ENCODE peak calls at places on chromosome 5, in five cellular contexts. W is RWPE2, O is activated B cell treated with CpG ODN at 0.5 μM for 24 hours, R is cardiac fibroblast, U is nephron progenitor cell. M is an unnamed sample.

GRCh38 chr5:102809033-102809432 is 53.9 kb downstream of the PAM start:
- DNase-seq in W (no peak), O (no peak), R (peak), U (no peak), M (no peak)

GRCh38 chr5:136457390-136458094 is 92.2 kb upstream of the TRPC7 start:
- DNase-seq in W (no peak), O (no peak), R (no peak), U (no peak), M (no peak)

GRCh38 chr5:150063638-150064037 is 22.7 kb downstream of the CSF1R start:
- DNase-seq in W (peak), O (no peak), R (no peak), U (no peak), M (no peak)

GRCh38 chr5:144336191-144336590 is 165.5 kb downstream of the KCTD16 start:
- DNase-seq in W (no peak), O (no peak), R (no peak), U (no peak), M (no peak)

GRCh38 chr5:119339965-119340364 is 15.9 kb upstream of the TNFAIP8 start:
- DNase-seq in W (no peak), O (no peak), R (no peak), U (no peak), M (no peak)

GRCh38 chr5:43315697-43316096 is 2.5 kb upstream of the HMGCS1 start:
- DNase-seq in W (no peak), O (no peak), R (no peak), U (no peak), M (no peak)

GRCh38 chr5:76958976-76959767 is 6.3 kb downstream of the CRHBP start:
- DNase-seq in W (no peak), O (no peak), R (peak), U (no peak), M (peak)

GRCh38 chr5:133233616-133234015 is 181.8 kb downstream of the HSPA4 start:
- DNase-seq in W (no peak), O (no peak), R (no peak), U (no peak), M (no peak)

GRCh38 chr5:53424691-53425597 is 55.5 kb upstream of the FST start:
- DNase-seq in W (no peak), O (no peak), R (peak), U (no peak), M (peak)

GRCh38 chr5:172736524-172737135 is 34.4 kb downstream of the DUSP1 start:
- DNase-seq in W (no peak), O (no peak), R (no peak), U (no peak), M (no peak)

GRCh38 chr5:176188085-176188484 is 50.1 kb upstream of the SIMC1 start:
- DNase-seq in W (no peak), O (no peak), R (no peak), U (no peak), M (no peak)

GRCh38 chr5:170469414-170469813 is 34.4 kb upstream of the KCNIP1 start:
- DNase-seq in W (no peak), O (no peak), R (no peak), U (no peak), M (no peak)

GRCh38 chr5:139481122-139481533 is 1.4 kb downstream of the STING1 start:
- DNase-seq in W (peak), O (no peak), R (peak), U (no peak), M (peak)

GRCh38 chr5:141950207-141951005 is 7.6 kb downstream of the PCDH12 start:
- DNase-seq in W (no peak), O (no peak), R (no peak), U (no peak), M (no peak)

GRCh38 chr5:162248107-162248713 is 180.6 kb downstream of the GABRG2 start:
- DNase-seq in W (no peak), O (no peak), R (no peak), U (peak), M (no peak)

GRCh38 chr5:146291421-146292074 is 47.1 kb upstream of the POU4F3 start:
- DNase-seq in W (no peak), O (no peak), R (peak), U (peak), M (peak)

GRCh38 chr5:150309101-150309897 is 6.6 kb upstream of the ARSI start:
- DNase-seq in W (peak), O (no peak), R (no peak), U (peak), M (no peak)

GRCh38 chr5:82601085-82601484 is 322.9 kb upstream of the RPS23 start:
- DNase-seq in W (no peak), O (no peak), R (no peak), U (no peak), M (no peak)

GRCh38 chr5:151454166-151454565 is 6.8 kb downstream of the SLC36A1 start:
- DNase-seq in W (no peak), O (no peak), R (no peak), U (no peak), M (no peak)

GRCh38 chr5:126477681-126478117 is 54.5 kb downstream of the GRAMD2B start:
- DNase-seq in W (no peak), O (no peak), R (no peak), U (no peak), M (no peak)

GRCh38 chr5:89729623-89730390 is 679.7 kb downstream of the CETN3 start:
- DNase-seq in W (no peak), O (no peak), R (peak), U (no peak), M (peak)

GRCh38 chr5:134135091-134135655 is 20.7 kb downstream of the TCF7 start:
- DNase-seq in W (no peak), O (peak), R (no peak), U (no peak), M (no peak)

GRCh38 chr5:5291357-5291756 is 131.1 kb upstream of the ICE1 start:
- DNase-seq in W (no peak), O (no peak), R (no peak), U (no peak), M (no peak)

GRCh38 chr5:57675236-57675635 is 192.6 kb upstream of the ACTBL2 start:
- DNase-seq in W (no peak), O (no peak), R (no peak), U (no peak), M (no peak)

GRCh38 chr5:40479939-40480338 is 199.8 kb upstream of the PTGER4 start:
- DNase-seq in W (no peak), O (no peak), R (no peak), U (no peak), M (no peak)

GRCh38 chr5:52840286-52841050 is 52.8 kb downstream of the ITGA1 start:
- DNase-seq in W (no peak), O (no peak), R (peak), U (peak), M (no peak)

GRCh38 chr5:129379406-129379805 is 80.7 kb upstream of the ADAMTS19 start:
- DNase-seq in W (no peak), O (no peak), R (peak), U (no peak), M (peak)

GRCh38 chr5:96973561-96974401 is 37.9 kb downstream of the LNPEP start:
- DNase-seq in W (no peak), O (no peak), R (no peak), U (no peak), M (no peak)

GRCh38 chr5:130237721-130238120 is 333.5 kb downstream of the CHSY3 start:
- DNase-seq in W (no peak), O (no peak), R (no peak), U (no peak), M (no peak)

GRCh38 chr5:96297867-96298266 is 135.2 kb downstream of the PCSK1 start:
- DNase-seq in W (no peak), O (no peak), R (peak), U (no peak), M (peak)

GRCh38 chr5:132098621-132099020 is 25.0 kb downstream of the CSF2 start:
- DNase-seq in W (no peak), O (no peak), R (peak), U (no peak), M (no peak)

GRCh38 chr5:64869419-64869818 is 100.7 kb downstream of the CWC27 start:
- DNase-seq in W (no peak), O (no peak), R (peak), U (no peak), M (peak)

GRCh38 chr5:170179626-170180025 is 53.2 kb upstream of the C5orf58 start:
- DNase-seq in W (no peak), O (no peak), R (no peak), U (no peak), M (no peak)

GRCh38 chr5:35862126-35862525 is 5.4 kb downstream of the IL7R start:
- DNase-seq in W (no peak), O (no peak), R (no peak), U (no peak), M (no peak)

GRCh38 chr5:177508837-177509236 is 789 bp downstream of the DOK3 start:
- DNase-seq in W (no peak), O (peak), R (no peak), U (no peak), M (no peak)

GRCh38 chr5:177508217-177508611 is 1.4 kb downstream of the DOK3 start:
- DNase-seq in W (no peak), O (peak), R (no peak), U (no peak), M (no peak)

GRCh38 chr5:177510567-177511053 is 984 bp upstream of the DOK3 start:
- DNase-seq in W (no peak), O (peak), R (no peak), U (no peak), M (no peak)

GRCh38 chr5:177509991-177510566 is 453 bp upstream of the DOK3 start:
- DNase-seq in W (no peak), O (peak), R (no peak), U (no peak), M (no peak)

GRCh38 chr5:177509361-177509951 is at the start of gene DOK3:
- DNase-seq in W (no peak), O (peak), R (no peak), U (peak), M (no peak)
- TF ChIP-seq CTCF in W (no peak), O (no peak), R (no peak), U (no peak), M (no peak)

DNA sequence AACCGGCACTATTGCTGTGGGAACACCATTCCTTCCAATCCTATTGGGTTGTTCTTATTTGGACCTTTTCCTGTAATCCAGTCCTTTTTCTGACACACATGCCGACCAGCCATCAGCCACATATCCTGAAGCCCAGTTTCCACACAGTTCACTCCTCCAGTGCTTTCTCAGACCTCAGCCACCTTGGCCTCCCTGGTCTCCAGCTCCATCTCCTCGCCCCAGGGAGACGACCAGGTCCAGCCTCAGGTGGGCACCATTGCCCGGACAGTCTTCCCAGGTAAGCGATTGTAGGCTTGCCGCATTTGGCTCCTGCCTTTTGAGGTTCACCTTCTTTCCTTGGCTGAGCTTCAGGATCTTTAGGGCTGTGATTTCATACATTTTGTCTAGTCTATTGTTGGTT is 15.2 kb upstream of the TERT start:
- DNase-seq in W (no peak), O (no peak), R (no peak), U (no peak), M (no peak)
- TF ChIP-seq CTCF in W (no peak), O (no peak), R (no peak), U (no peak), M (no peak)

GRCh38 chr5:55187370-55187769 is 14.4 kb upstream of the CDC20B start:
- DNase-seq in W (no peak), O (no peak), R (no peak), U (no peak), M (peak)
- TF ChIP-seq CTCF in W (peak), O (no peak), R (peak), U (no peak), M (peak)

DNA sequence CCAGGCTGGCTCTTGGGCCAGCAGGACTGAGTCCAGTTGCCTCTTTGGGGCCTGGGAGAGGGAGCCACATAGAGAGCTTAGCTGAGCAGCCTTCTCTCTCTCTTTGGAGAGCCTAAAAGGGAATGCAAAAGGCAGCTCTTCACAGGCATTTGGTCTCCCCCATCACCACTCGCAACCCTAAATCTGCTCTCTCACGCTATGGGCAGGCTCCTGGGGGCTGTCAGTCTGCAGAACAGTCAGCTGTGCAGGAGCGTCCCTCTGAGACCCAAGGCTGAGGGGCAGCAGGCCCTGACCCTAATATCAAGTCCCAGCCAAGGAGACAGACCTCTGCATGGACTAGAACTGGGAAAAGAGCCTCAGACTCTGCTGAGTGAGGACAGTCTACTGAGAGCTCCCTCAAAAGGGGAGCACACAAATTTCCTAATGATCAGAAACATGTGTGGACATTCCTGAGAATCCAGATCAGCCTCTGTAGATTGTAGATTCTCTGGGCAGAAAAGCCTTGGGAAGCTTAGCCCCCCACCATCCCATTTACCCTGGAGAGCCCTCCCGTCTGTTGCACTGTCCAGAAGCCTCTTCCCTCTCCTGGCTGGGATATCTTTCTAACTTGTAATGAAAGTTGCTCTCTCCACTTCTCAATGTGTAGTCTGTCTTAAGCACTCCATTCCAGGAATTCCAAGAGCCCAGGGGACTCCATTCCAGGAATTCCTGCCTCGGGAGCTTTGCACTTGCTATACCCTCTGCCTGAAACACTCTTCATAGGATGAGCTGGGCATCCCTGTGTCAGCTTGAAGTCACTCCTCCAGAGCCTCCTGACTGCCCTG is 79.4 kb downstream of the FAM114A2 start:
- DNase-seq in W (no peak), O (no peak), R (peak), U (no peak), M (no peak)
- TF ChIP-seq CTCF in W (no peak), O (no peak), R (no peak), U (no peak), M (no peak)

GRCh38 chr5:15545082-15545481 is 45.1 kb downstream of the FBXL7 start:
- DNase-seq in W (no peak), O (no peak), R (no peak), U (no peak), M (no peak)

GRCh38 chr5:15547440-15547839 is 47.5 kb downstream of the FBXL7 start:
- DNase-seq in W (no peak), O (no peak), R (no peak), U (peak), M (no peak)

GRCh38 chr5:15555176-15555575 is 55.2 kb downstream of the FBXL7 start:
- DNase-seq in W (no peak), O (no peak), R (no peak), U (no peak), M (no peak)

GRCh38 chr5:15554542-15554941 is 54.6 kb downstream of the FBXL7 start:
- DNase-seq in W (no peak), O (no peak), R (no peak), U (no peak), M (no peak)

GRCh38 chr5:15550502-15551115 is 50.6 kb downstream of the FBXL7 start:
- DNase-seq in W (no peak), O (no peak), R (peak), U (no peak), M (peak)
- TF ChIP-seq CTCF in W (no peak), O (no peak), R (no peak), U (no peak), M (no peak)

GRCh38 chr5:143108498-143109128 is 294.9 kb downstream of the NR3C1 start:
- DNase-seq in W (no peak), O (no peak), R (no peak), U (no peak), M (no peak)

GRCh38 chr5:143101740-143102386 is 301.6 kb downstream of the NR3C1 start:
- DNase-seq in W (no peak), O (no peak), R (no peak), U (no peak), M (no peak)

GRCh38 chr5:143102414-143102813 is 301.1 kb downstream of the NR3C1 start:
- DNase-seq in W (no peak), O (no peak), R (no peak), U (no peak), M (no peak)

GRCh38 chr5:143105216-143105905 is 298.1 kb downstream of the NR3C1 start:
- DNase-seq in W (no peak), O (no peak), R (no peak), U (no peak), M (peak)

GRCh38 chr5:143106175-143106574 is 297.3 kb downstream of the NR3C1 start:
- DNase-seq in W (no peak), O (no peak), R (peak), U (no peak), M (peak)
- TF ChIP-seq CTCF in W (peak), O (no peak), R (peak), U (no peak), M (no peak)

GRCh38 chr5:38783011-38783551 is 62.7 kb upstream of the OSMR start:
- DNase-seq in W (no peak), O (no peak), R (peak), U (no peak), M (peak)
- TF ChIP-seq CTCF in W (no peak), O (no peak), R (peak), U (no peak), M (no peak)

M was measured in bronchial epithelial cell.